ENCODE peak calls at places on chromosomes 12 and 14, in four cellular contexts. U, Q, Z and D are unnamed samples.

GRCh38 chr12:65948320-65949008 is 124.2 kb downstream of the HMGA2 start:
- DNase-seq in U (peak), Q (peak), Z (no peak), D (peak)

GRCh38 chr14:76293221-76293620 is 82.7 kb upstream of the ESRRB start:
- DNase-seq in U (no peak), Q (no peak), Z (no peak), D (no peak)

GRCh38 chr12:52399756-52400155 is 6.4 kb downstream of the KRT82 start:
- DNase-seq in U (no peak), Q (no peak), Z (no peak), D (no peak)

GRCh38 chr14:73726025-73726961 is 12.1 kb upstream of the PNMA1 start:
- DNase-seq in U (no peak), Q (no peak), Z (no peak), D (no peak)

GRCh38 chr14:21987937-21988336 is 314.3 kb upstream of the OR4E1 start:
- DNase-seq in U (peak), Q (peak), Z (peak), D (peak)

GRCh38 chr12:120466560-120467315 is 2.8 kb downstream of the SRSF9 start:
- DNase-seq in U (peak), Q (peak), Z (no peak), D (peak)

GRCh38 chr14:63672417-63673180 is 30.9 kb upstream of the WDR89 start:
- DNase-seq in U (no peak), Q (no peak), Z (no peak), D (no peak)

GRCh38 chr14:70002589-70003240 is 123.5 kb downstream of the SMOC1 start:
- DNase-seq in U (no peak), Q (peak), Z (no peak), D (no peak)

GRCh38 chr12:54004841-54005530 is 3.8 kb upstream of the HOXC8 start:
- DNase-seq in U (no peak), Q (no peak), Z (no peak), D (no peak)

GRCh38 chr12:110199360-110200123 is 75.4 kb downstream of the IFT81 start:
- DNase-seq in U (no peak), Q (peak), Z (peak), D (peak)

GRCh38 chr14:75811862-75812505 is 150.9 kb downstream of the TTLL5 start:
- DNase-seq in U (no peak), Q (no peak), Z (no peak), D (no peak)

GRCh38 chr12:95838125-95838524 is 20.6 kb upstream of the SNRPF start:
- DNase-seq in U (no peak), Q (peak), Z (peak), D (peak)

GRCh38 chr12:8078400-8078799 is 3.7 kb upstream of the NECAP1 start:
- DNase-seq in U (peak), Q (peak), Z (peak), D (peak)

DNA sequence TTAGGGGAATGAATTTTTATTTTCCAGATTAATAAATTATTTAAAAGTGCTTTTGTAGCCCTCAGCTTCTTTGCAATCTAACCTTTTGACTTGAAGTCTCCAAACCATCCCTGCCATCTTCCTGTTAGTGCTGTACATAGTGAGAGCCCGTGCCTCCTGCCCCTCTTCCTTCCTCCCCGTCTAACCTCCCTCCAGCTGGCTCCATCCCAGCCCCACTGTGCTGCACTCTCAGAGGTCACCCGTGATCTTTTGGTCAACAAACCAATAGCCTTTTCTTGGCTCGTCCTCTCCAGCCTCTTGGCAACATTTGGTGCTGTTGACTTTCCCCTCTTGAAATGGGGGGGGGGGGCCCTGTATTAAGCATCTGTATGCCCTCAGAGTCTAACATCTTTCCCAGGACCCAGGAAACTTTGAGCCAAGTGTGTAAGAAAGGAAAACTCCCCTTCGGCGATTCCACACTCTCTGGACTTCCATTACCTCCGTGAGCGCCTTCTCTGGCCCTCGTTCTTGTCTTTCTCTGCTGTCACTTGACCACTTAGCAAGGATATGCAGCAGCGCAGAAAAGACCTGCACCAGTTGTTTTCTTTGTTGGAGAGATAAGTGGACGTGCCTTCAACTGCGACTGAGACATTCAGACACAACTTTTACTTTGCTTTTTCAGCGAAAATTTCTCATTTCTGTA is 44.1 kb downstream of the FBXW8 start:
- DNase-seq in U (no peak), Q (no peak), Z (no peak), D (no peak)
- TF ChIP-seq EZH2phosphoT487 in U (no peak), Q (no peak), Z (no peak), D (no peak)

GRCh38 chr12:29283969-29284368 is 97.0 kb downstream of the ERGIC2 start:
- DNase-seq in U (no peak), Q (no peak), Z (no peak), D (no peak)
- TF ChIP-seq EZH2 in U (no peak), Q (no peak), Z (no peak), D (no peak)

GRCh38 chr14:106807493-106807892 is 1281.1 kb downstream of the TMEM121 start:
- DNase-seq in U (no peak), Q (no peak), Z (no peak), D (no peak)

GRCh38 chr14:106808458-106808857 is 1282.1 kb downstream of the TMEM121 start:
- DNase-seq in U (no peak), Q (no peak), Z (no peak), D (no peak)

GRCh38 chr14:106803379-106803778 is 1277.0 kb downstream of the TMEM121 start:
- DNase-seq in U (no peak), Q (no peak), Z (no peak), D (no peak)

GRCh38 chr14:106802413-106803364 is 1276.3 kb downstream of the TMEM121 start:
- DNase-seq in U (no peak), Q (no peak), Z (peak), D (no peak)
- TF ChIP-seq CTCF in U (peak), Q (no peak), Z (peak), D (no peak)

DNA sequence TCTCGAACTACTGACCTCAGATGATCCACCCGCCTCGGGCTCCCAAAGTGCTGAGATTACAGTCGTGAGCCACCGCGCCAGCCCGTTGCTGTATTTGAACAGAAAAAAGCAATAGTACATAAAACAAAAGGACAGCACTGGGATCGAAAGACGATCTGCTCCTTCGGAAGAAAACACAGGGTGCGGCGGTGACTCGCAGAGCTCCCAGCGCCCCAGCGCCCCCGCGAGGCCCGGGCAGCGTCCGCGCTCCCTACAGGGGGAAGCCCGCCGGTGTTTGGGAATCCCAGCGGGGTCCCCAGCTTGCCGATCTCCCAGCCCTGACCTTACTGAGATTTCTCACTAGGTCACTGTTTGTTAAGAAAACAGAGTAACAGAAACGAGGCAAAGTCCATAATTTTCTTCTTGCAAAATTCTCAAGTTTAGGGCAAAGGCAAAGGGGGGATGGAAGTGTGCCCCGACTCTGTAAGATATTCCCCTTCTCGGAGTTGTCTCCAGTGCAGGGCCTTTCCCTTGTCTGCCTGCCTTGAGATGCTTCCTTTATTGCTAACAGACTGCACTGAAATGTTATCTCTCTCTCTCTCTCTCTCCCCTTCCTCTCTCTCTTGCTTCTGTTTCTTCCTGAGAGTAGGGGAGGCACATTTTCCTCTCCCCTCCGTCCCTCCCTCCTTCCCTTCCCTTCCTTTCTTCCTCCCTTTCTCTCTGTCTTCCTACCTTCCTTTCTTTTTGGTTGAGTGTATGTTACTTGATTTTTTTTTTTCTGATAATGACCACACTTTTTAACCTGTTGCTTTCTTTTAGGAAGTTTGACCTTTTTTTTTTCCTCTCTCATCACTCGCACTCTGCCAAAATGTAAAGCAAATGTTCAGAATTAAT is 92.0 kb downstream of the TMEM30B start:
- DNase-seq in U (no peak), Q (peak), Z (no peak), D (peak)
- TF ChIP-seq EZH2phosphoT487 in U (no peak), Q (no peak), Z (no peak), D (no peak)

GRCh38 chr12:48969847-48970701 is 1.5 kb downstream of the WNT10B start:
- DNase-seq in U (no peak), Q (peak), Z (no peak), D (no peak)

GRCh38 chr12:48969160-48969771 is 2.3 kb downstream of the WNT10B start:
- DNase-seq in U (no peak), Q (no peak), Z (no peak), D (no peak)

GRCh38 chr12:48968004-48968403 is 3.5 kb downstream of the WNT10B start:
- DNase-seq in U (no peak), Q (no peak), Z (no peak), D (no peak)

GRCh38 chr12:48966177-48966890 is 5.2 kb downstream of the WNT10B start:
- DNase-seq in U (no peak), Q (no peak), Z (peak), D (no peak)

DNA sequence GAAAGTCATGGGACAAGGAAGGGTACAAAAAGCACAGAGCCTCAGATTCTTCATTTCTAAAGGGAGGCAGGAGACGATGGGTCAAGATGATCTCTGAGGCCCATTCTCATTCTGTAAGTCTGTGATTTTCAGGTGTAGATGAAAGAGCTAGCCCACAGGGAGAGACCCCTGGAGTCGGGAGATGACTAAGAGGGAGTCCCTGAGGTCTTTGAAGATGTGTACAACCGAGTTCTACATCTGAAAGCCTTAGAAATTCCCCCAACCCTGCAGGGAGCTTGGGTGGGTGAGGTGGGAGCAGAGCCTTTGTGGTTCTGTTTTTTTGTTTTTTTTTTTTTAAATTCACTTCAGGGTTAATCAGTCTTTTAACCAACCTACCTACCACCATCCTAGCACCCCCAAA is 3.1 kb downstream of the WNT10B start:
- DNase-seq in U (no peak), Q (no peak), Z (no peak), D (no peak)
- TF ChIP-seq EZH2 in U (no peak), Q (no peak), Z (no peak), D (no peak)

DNA sequence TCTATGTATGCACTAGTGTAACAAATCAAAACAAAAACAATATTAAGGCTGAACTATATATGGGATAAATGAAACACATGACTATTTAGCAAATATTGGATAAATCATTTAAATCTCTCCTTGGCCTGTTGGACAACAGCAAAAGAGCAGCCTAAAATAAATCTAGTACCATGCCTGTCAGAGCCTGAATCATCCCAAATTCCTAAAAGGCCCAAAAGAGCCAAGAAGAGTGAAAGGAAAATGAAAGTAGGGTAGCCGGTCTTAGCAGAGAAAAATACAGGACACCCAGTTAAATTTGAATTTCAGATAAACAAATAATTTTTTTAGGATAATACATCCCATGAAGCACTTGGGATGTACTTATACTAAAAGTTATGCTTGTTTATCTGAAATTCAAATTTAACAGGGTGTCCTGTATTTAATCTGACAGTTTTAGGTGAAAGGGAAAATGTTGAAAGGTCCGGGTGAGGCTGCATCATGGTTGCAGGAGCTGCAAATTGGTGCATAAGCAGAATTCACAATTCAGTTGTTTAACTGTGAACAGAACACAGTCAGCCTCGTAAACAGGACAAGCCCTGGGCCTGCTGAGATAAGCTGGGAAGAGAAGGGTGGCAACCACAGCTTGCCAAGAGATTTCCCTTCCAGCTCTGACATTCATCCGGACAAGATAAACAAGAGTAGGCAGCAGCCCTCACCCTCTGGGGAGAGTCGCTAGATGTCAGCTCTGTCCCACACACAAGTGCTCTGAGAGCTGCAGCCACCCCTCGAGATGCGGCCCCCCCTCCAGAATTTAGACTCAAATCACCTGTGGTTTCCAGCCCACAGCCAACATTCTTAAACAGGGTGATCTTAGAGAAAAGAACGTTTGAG is 30.3 kb downstream of the DMAC2L start:
- DNase-seq in U (no peak), Q (peak), Z (no peak), D (peak)
- TF ChIP-seq CTCF in U (no peak), Q (peak), Z (no peak), D (peak)